ENCODE peak calls at places on chromosome 9, in seven cellular contexts. E is neural progenitor cell, D is PC-3, F is GM23248, V is MM.1S, Z is OCI-LY7, N is HCT116. X is an unnamed sample.

GRCh38 chr9:107348836-107349235 is 65.8 kb downstream of the RAD23B start:
- DNase-seq in E (no peak), D (no peak), F (no peak), V (no peak), Z (no peak), N (no peak), X (no peak)

GRCh38 chr9:135835131-135835530 is 72.2 kb downstream of the CAMSAP1 start:
- DNase-seq in E (no peak), D (no peak), F (no peak), V (no peak), Z (no peak), N (no peak), X (no peak)

GRCh38 chr9:124873664-124874063 is 11.7 kb downstream of the ARPC5L start:
- DNase-seq in E (no peak), D (no peak), F (no peak), V (no peak), Z (no peak), N (no peak), X (no peak)

GRCh38 chr9:96771124-96771523 is 6.8 kb downstream of the ZNF510 start:
- DNase-seq in E (no peak), D (no peak), F (no peak), V (no peak), Z (no peak), N (no peak), X (no peak)

GRCh38 chr9:130933114-130934046 is 5.7 kb downstream of the FIBCD1 start:
- DNase-seq in E (no peak), D (peak), F (peak), V (no peak), Z (no peak), N (no peak), X (peak)

GRCh38 chr9:32550046-32550608 is 2.0 kb upstream of the SMIM27 start:
- DNase-seq in E (peak), D (no peak), F (peak), V (no peak), Z (peak), N (no peak), X (peak)

GRCh38 chr9:136977223-136978072 is at the start of gene PTGDS:
- DNase-seq in E (peak), D (no peak), F (no peak), V (no peak), Z (no peak), N (no peak), X (peak)

GRCh38 chr9:101977614-101978210 is 239.3 kb upstream of the GRIN3A start:
- DNase-seq in E (no peak), D (peak), F (peak), V (peak), Z (peak), N (peak), X (peak)

GRCh38 chr9:104810421-104811339 is 46.8 kb downstream of the NIPSNAP3B start:
- DNase-seq in E (no peak), D (peak), F (peak), V (no peak), Z (no peak), N (no peak), X (peak)

GRCh38 chr9:130997925-130998595 is 10.9 kb upstream of the LAMC3 start:
- DNase-seq in E (peak), D (peak), F (peak), V (peak), Z (peak), N (peak), X (peak)

GRCh38 chr9:34408173-34408572 is 31.5 kb upstream of the MYORG start:
- DNase-seq in E (no peak), D (no peak), F (no peak), V (no peak), Z (no peak), N (no peak), X (no peak)

GRCh38 chr9:115864581-115864980 is 289.0 kb upstream of the PAPPA start:
- DNase-seq in E (no peak), D (no peak), F (no peak), V (no peak), Z (no peak), N (no peak), X (no peak)

GRCh38 chr9:93577045-93577939 is 908 bp downstream of the PHF2 start:
- DNase-seq in E (peak), D (peak), F (peak), V (peak), Z (peak), N (no peak), X (peak)

GRCh38 chr9:127568971-127569818 is 42.9 kb upstream of the STXBP1 start:
- DNase-seq in E (peak), D (peak), F (peak), V (peak), Z (peak), N (no peak), X (peak)

GRCh38 chr9:76734716-76735115 is 29.5 kb upstream of the PCA3 start:
- DNase-seq in E (no peak), D (no peak), F (no peak), V (no peak), Z (no peak), N (no peak), X (no peak)

GRCh38 chr9:128202648-128203023 is 543 bp upstream of the DNM1 start:
- DNase-seq in E (no peak), D (no peak), F (no peak), V (no peak), Z (no peak), N (no peak), X (no peak)

GRCh38 chr9:116087751-116088194 is 65.8 kb upstream of the PAPPA start:
- DNase-seq in E (no peak), D (peak), F (peak), V (peak), Z (no peak), N (no peak), X (no peak)

GRCh38 chr9:69386651-69387050 is 61.6 kb downstream of the ENTREP1 start:
- DNase-seq in E (no peak), D (no peak), F (no peak), V (no peak), Z (no peak), N (no peak), X (no peak)

GRCh38 chr9:76316069-76316468 is 78.2 kb downstream of the RFK start:
- DNase-seq in E (no peak), D (no peak), F (no peak), V (no peak), Z (no peak), N (no peak), X (peak)

GRCh38 chr9:131713016-131713415 is 26.9 kb downstream of the RAPGEF1 start:
- DNase-seq in E (no peak), D (no peak), F (no peak), V (no peak), Z (no peak), N (no peak), X (no peak)

GRCh38 chr9:98146101-98146991 is 27.3 kb upstream of the TRIM14 start:
- DNase-seq in E (peak), D (peak), F (peak), V (peak), Z (no peak), N (no peak), X (no peak)

GRCh38 chr9:122777935-122778671 is 10.6 kb upstream of the OR5C1 start:
- DNase-seq in E (no peak), D (peak), F (peak), V (no peak), Z (no peak), N (no peak), X (no peak)

GRCh38 chr9:34734720-34735119 is 24.8 kb upstream of the CCL21 start:
- DNase-seq in E (no peak), D (no peak), F (no peak), V (no peak), Z (no peak), N (no peak), X (no peak)

GRCh38 chr9:84136119-84136868 is 155.7 kb downstream of the RMI1 start:
- DNase-seq in E (no peak), D (peak), F (peak), V (no peak), Z (no peak), N (no peak), X (no peak)

GRCh38 chr9:94950733-94951590 is 224.5 kb downstream of the AOPEP start:
- DNase-seq in E (no peak), D (no peak), F (peak), V (no peak), Z (no peak), N (no peak), X (no peak)

GRCh38 chr9:116467740-116468351 is 219.3 kb upstream of the TRIM32 start:
- DNase-seq in E (no peak), D (no peak), F (no peak), V (no peak), Z (no peak), N (no peak), X (no peak)

GRCh38 chr9:88233091-88233490 is 94.8 kb upstream of the SPATA31C2 start:
- DNase-seq in E (no peak), D (no peak), F (no peak), V (peak), Z (no peak), N (no peak), X (no peak)
- H3K4me2 ChIP-seq in E (no peak), D (no peak), F (no peak), V (peak), Z (no peak), N (no peak), X (no peak)

GRCh38 chr9:81771606-81772005 is 82.3 kb upstream of the TLE1 start:
- DNase-seq in E (no peak), D (peak), F (peak), V (no peak), Z (no peak), N (no peak), X (no peak)
- TF ChIP-seq EZH2phosphoT487 in E (no peak), D (no peak), F (no peak), V (no peak), Z (no peak), N (no peak), X (no peak)

GRCh38 chr9:7139886-7140285 is 382.1 kb downstream of the KDM4C start:
- DNase-seq in E (no peak), D (no peak), F (no peak), V (no peak), Z (no peak), N (no peak), X (no peak)

GRCh38 chr9:7137571-7137970 is 379.8 kb downstream of the KDM4C start:
- DNase-seq in E (no peak), D (no peak), F (no peak), V (no peak), Z (no peak), N (no peak), X (no peak)

GRCh38 chr9:7132605-7133004 is 374.8 kb downstream of the KDM4C start:
- DNase-seq in E (no peak), D (no peak), F (no peak), V (no peak), Z (no peak), N (no peak), X (no peak)

GRCh38 chr9:7137040-7137439 is 379.3 kb downstream of the KDM4C start:
- DNase-seq in E (no peak), D (no peak), F (no peak), V (no peak), Z (no peak), N (no peak), X (no peak)

DNA sequence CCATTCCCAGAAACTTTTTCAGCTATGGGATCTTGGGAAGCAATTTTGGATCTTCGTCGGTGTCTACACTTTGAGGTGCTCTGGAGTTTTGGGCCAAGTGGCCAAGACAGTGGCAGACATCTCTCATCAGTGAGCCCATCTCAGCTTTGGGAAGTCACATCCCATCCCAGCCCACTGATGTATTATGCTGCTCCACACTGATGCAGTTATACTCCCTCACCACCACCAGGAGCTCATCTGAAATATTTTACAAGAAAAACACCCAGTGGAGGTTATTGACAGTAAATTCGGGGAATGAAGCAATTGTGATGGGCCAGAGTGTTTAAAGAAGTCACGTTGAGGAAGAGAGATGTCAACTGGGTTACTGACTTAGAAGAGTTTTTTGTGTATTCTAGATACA is 378.0 kb downstream of the KDM4C start:
- DNase-seq in E (no peak), D (no peak), F (no peak), V (no peak), Z (no peak), N (no peak), X (no peak)
- H3K4me3 ChIP-seq in E (no peak), D (no peak), F (no peak), V (no peak), Z (no peak), N (no peak), X (no peak)

GRCh38 chr9:100217536-100217935 is 118.5 kb downstream of the INVS start:
- DNase-seq in E (no peak), D (no peak), F (no peak), V (no peak), Z (no peak), N (no peak), X (peak)

GRCh38 chr9:100216178-100216787 is 117.2 kb downstream of the INVS start:
- DNase-seq in E (peak), D (peak), F (peak), V (peak), Z (peak), N (peak), X (peak)

GRCh38 chr9:100208673-100209072 is 109.6 kb downstream of the INVS start:
- DNase-seq in E (no peak), D (no peak), F (no peak), V (no peak), Z (no peak), N (no peak), X (no peak)

GRCh38 chr9:100211471-100211870 is 112.4 kb downstream of the INVS start:
- DNase-seq in E (no peak), D (no peak), F (no peak), V (no peak), Z (no peak), N (no peak), X (no peak)

GRCh38 chr9:100213730-100214477 is 114.9 kb downstream of the INVS start:
- DNase-seq in E (no peak), D (peak), F (peak), V (no peak), Z (no peak), N (no peak), X (peak)
- H3K4me2 ChIP-seq in E (no peak), D (no peak), F (no peak), V (no peak), Z (no peak), N (no peak), X (no peak)

GRCh38 chr9:120928015-120928719 is 1.6 kb upstream of the TRAF1 start:
- DNase-seq in E (peak), D (no peak), F (peak), V (no peak), Z (peak), N (no peak), X (peak)

GRCh38 chr9:120929392-120929791 is 2.8 kb upstream of the TRAF1 start:
- DNase-seq in E (no peak), D (no peak), F (no peak), V (no peak), Z (no peak), N (no peak), X (no peak)

GRCh38 chr9:120927125-120928014 is 774 bp upstream of the TRAF1 start:
- DNase-seq in E (no peak), D (no peak), F (no peak), V (no peak), Z (peak), N (no peak), X (no peak)

GRCh38 chr9:120926397-120926928 is at the start of gene TRAF1:
- DNase-seq in E (no peak), D (no peak), F (no peak), V (no peak), Z (peak), N (no peak), X (no peak)

DNA sequence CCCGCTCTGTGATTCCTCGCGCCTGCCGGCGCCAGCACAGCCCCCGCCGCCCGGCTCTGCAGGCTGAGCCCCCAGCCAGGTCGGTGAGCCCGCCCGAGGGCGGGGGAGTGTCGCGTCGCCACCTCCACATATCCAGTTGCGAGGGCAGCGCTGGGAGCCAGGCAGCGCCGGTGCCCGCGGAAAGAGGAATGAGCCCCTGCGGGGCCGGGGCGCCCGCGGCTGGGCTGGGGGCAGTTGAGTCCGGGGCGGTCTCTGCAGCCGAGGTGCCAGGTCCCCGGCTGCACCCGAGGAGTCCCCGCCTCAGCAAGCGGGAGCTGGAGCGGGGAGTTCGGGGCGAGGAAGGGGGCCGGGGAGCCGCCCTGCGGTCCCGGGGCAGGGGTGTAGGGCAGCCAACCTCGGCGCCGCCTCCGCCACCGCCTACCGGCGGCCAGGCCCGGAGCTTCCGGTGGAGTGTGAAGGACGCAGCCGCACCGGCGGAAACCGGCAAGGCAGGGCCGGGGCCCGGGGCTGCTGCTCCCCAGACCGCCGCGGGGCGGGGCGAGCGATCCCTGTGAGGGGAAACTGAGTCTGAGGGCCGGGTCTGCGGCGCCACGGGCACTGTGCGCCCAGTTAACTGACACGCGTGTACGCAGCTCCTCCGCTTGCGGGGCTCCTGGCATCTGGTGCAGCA is 2.3 kb upstream of the TRAF1 start:
- DNase-seq in E (peak), D (no peak), F (peak), V (peak), Z (peak), N (no peak), X (peak)
- TF ChIP-seq EZH2phosphoT487 in E (no peak), D (no peak), F (no peak), V (no peak), Z (no peak), N (no peak), X (no peak)

DNA sequence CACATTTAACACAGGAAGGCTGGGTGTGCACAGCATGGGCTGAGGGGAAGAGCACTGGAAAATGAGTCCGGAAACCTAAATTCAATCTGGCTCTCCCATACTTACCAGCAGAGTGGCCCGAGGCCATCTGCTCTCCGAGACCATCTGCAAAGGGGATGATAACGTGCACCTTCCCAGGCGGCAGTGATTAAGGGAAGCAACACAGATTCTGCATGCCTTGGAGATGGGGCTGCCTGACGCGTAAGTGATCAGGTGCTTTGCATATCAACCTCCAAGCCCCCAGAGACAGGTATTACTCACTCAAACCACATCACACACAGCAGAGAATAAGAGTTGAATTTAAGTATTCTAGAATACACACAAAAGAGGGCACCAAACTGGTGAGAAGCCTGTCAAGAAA is 9.1 kb downstream of the EPB41L4B start:
- DNase-seq in E (no peak), D (no peak), F (no peak), V (no peak), Z (no peak), N (no peak), X (no peak)
- H3K4me3 ChIP-seq in E (no peak), D (no peak), F (no peak), V (no peak), Z (no peak), N (no peak), X (no peak)

DNA sequence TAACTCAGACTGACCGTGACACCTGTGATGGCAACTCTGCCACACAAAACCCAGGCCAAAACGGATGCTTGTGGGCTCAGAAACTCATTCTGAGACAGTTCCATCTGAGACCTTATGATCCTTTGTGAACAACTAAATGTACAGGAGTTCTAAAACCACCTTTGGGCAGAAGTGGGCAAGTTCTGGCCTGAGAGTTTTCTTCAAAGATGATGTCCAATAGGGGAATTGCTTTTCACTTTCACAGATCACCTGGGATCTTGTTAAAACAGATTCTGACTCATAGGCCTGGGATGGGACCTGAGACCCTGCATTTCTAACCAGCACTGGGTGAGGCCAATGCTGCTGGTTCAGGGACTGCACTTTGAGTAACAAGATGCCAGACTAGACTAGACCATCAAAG is 67.8 kb upstream of the SLC25A51 start:
- DNase-seq in E (no peak), D (no peak), F (no peak), V (no peak), Z (no peak), N (no peak), X (no peak)
- H3K4me2 ChIP-seq in E (no peak), D (no peak), F (no peak), V (no peak), Z (no peak), N (peak), X (no peak)

GRCh38 chr9:133162802-133163558 is 734 bp downstream of the GBGT1 start:
- DNase-seq in E (peak), D (no peak), F (peak), V (no peak), Z (no peak), N (no peak), X (no peak)
- TF ChIP-seq EZH2phosphoT487 in E (no peak), D (no peak), F (no peak), V (no peak), Z (no peak), N (no peak), X (no peak)

DNA sequence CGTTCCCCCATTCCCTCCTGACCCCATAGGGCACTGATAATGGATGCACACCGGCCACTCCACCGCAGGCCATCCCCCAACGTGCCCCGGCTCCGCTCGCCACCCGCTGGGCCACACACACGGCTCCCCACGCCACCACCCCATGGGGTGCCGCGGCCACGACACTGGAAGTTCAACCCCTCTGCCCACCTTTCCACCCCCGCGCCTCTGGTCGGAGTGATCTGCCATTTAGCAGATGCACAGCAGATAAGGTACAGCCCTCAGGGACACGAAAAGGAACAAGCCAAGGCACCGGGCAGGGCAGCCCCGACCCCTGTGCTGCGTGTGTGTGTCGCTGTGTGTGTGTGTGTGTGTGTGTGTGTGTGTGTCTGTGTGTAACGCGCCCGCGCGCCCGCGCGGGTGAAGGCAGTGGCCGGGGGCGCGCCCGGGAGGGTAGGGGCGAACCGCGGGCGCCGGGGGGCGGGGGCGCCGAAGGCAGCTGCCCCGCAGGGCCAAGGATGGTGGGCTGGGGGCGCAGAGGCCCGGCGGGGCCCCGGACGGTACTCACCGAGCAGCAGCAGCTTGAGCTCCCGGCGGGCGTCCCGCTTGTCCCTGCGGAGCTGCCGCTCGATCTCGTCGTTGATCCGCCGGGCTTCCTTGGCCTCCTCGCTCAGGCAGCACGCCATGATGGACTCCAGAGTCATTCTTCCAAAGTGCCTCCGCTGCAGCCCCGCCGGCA is 899 bp downstream of the GNAQ start:
- DNase-seq in E (peak), D (no peak), F (peak), V (peak), Z (no peak), N (no peak), X (peak)
- H3K4me3 ChIP-seq in E (peak), D (peak), F (peak), V (peak), Z (no peak), N (peak), X (peak)